ENCODE peak calls at places on chromosomes 3 and 15, in seven cellular contexts. J is stimulated activated CD8-positive, alpha-beta memory T cell treated with anti-CD3 and anti-CD28 coated beads, Interleukin-7, amount 100 ng/mL, for 1 hour; Q is HEK293T; Z is ureter; A is amniotic stem cell; R is neural crest cell; V is GM20000. T is an unnamed sample.

GRCh38 chr15:85785887-85786777 is 8.6 kb downstream of the KLHL25 start:
- DNase-seq in J (no peak), Q (no peak), Z (no peak), A (no peak), R (no peak), V (no peak), T (peak)

GRCh38 chr15:46644493-46645481 is 1010.0 kb downstream of the SQOR start:
- DNase-seq in J (no peak), Q (no peak), Z (no peak), A (no peak), R (no peak), V (no peak), T (no peak)

GRCh38 chr3:146161725-146162047 is 702 bp upstream of the PLOD2 start:
- DNase-seq in J (no peak), Q (peak), Z (peak), A (no peak), R (no peak), V (no peak), T (peak)

GRCh38 chr3:153910387-153910786 is 210.8 kb upstream of the ARHGEF26 start:
- DNase-seq in J (no peak), Q (no peak), Z (no peak), A (no peak), R (no peak), V (no peak), T (no peak)

GRCh38 chr3:149971403-149972075 is 844 bp upstream of the PFN2 start:
- DNase-seq in J (peak), Q (no peak), Z (peak), A (peak), R (no peak), V (peak), T (peak)

GRCh38 chr3:138539352-138539751 is 54.7 kb downstream of the CEP70 start:
- DNase-seq in J (no peak), Q (no peak), Z (no peak), A (no peak), R (no peak), V (no peak), T (no peak)

GRCh38 chr15:49901867-49902775 is 216.9 kb downstream of the ATP8B4 start:
- DNase-seq in J (no peak), Q (no peak), Z (no peak), A (no peak), R (no peak), V (no peak), T (no peak)

GRCh38 chr15:25734680-25735355 is 128.3 kb downstream of the ATP10A start:
- DNase-seq in J (no peak), Q (no peak), Z (no peak), A (no peak), R (no peak), V (no peak), T (no peak)

GRCh38 chr3:22981176-22981575 is 222.0 kb upstream of the UBE2E2 start:
- DNase-seq in J (no peak), Q (no peak), Z (no peak), A (no peak), R (no peak), V (no peak), T (no peak)

GRCh38 chr3:3800076-3800448 is 831 bp downstream of the LRRN1 start:
- DNase-seq in J (no peak), Q (no peak), Z (peak), A (no peak), R (peak), V (peak), T (peak)

GRCh38 chr15:84654689-84655453 is 788 bp upstream of the WDR73 start:
- DNase-seq in J (peak), Q (peak), Z (peak), A (peak), R (peak), V (peak), T (peak)

GRCh38 chr15:81865850-81866537 is 179.8 kb downstream of the MEX3B start:
- DNase-seq in J (no peak), Q (no peak), Z (no peak), A (no peak), R (no peak), V (peak), T (no peak)

GRCh38 chr3:194879991-194880939 is 194.6 kb downstream of the FAM43A start:
- DNase-seq in J (no peak), Q (no peak), Z (peak), A (no peak), R (no peak), V (no peak), T (no peak)

GRCh38 chr3:173553635-173554280 is 156.2 kb downstream of the NLGN1 start:
- DNase-seq in J (no peak), Q (peak), Z (no peak), A (peak), R (peak), V (no peak), T (no peak)

GRCh38 chr3:66256806-66257205 is 36.0 kb downstream of the SLC25A26 start:
- DNase-seq in J (no peak), Q (no peak), Z (no peak), A (no peak), R (no peak), V (no peak), T (no peak)

GRCh38 chr3:167866321-167866720 is 130.8 kb downstream of the SERPINI1 start:
- DNase-seq in J (no peak), Q (no peak), Z (no peak), A (no peak), R (no peak), V (no peak), T (no peak)

GRCh38 chr3:94978076-94978475 is 915.2 kb downstream of the NSUN3 start:
- DNase-seq in J (no peak), Q (no peak), Z (no peak), A (no peak), R (no peak), V (no peak), T (no peak)

GRCh38 chr3:58429657-58430056 is 4.0 kb downstream of the PDHB start:
- DNase-seq in J (no peak), Q (no peak), Z (no peak), A (no peak), R (no peak), V (peak), T (no peak)

GRCh38 chr3:172476339-172476738 is 28.1 kb upstream of the GHSR start:
- DNase-seq in J (no peak), Q (no peak), Z (no peak), A (no peak), R (no peak), V (no peak), T (no peak)

GRCh38 chr3:35965908-35966307 is 326.6 kb downstream of the ARPP21 start:
- DNase-seq in J (no peak), Q (peak), Z (no peak), A (peak), R (no peak), V (peak), T (no peak)

GRCh38 chr3:125200731-125201139 is 11.8 kb downstream of the SLC12A8 start:
- DNase-seq in J (no peak), Q (no peak), Z (no peak), A (no peak), R (no peak), V (peak), T (no peak)

GRCh38 chr15:29698030-29698701 is 124.1 kb downstream of the TJP1 start:
- DNase-seq in J (no peak), Q (no peak), Z (no peak), A (no peak), R (no peak), V (no peak), T (no peak)

GRCh38 chr3:178602864-178603263 is 66.6 kb downstream of the KCNMB2 start:
- DNase-seq in J (no peak), Q (no peak), Z (no peak), A (no peak), R (no peak), V (no peak), T (no peak)

T was measured in colonic mucosa.